ENCODE peak calls at places on chromosomes 7 and 10, in eight cellular contexts. G, W, U, L, Q, B, F and V are unnamed samples.

GRCh38 chr7:135672560-135673359 is 10.4 kb downstream of the STMP1 start:
- DNase-seq in W (peak), B (peak), Q (peak), L (no peak), G (no peak), F (peak), U (no peak), V (peak)

GRCh38 chr7:66930341-66930740 is 9.3 kb downstream of the TMEM248 start:
- DNase-seq in B (peak), Q (no peak), W (no peak), L (no peak), U (no peak), G (no peak), F (no peak), V (no peak)

GRCh38 chr10:96295475-96295874 is 8.8 kb upstream of the DNTT start:
- DNase-seq in L (no peak), B (no peak), G (no peak), F (no peak), U (no peak), Q (no peak), W (no peak), V (no peak)

GRCh38 chr10:78664929-78665525 is 403.7 kb upstream of the ZMIZ1 start:
- DNase-seq in U (no peak), G (no peak), B (peak), Q (peak), F (peak), W (peak), L (no peak), V (no peak)

GRCh38 chr7:96579101-96579500 is 130.5 kb downstream of the SEM1 start:
- DNase-seq in Q (no peak), W (no peak), L (no peak), U (no peak), F (no peak), B (no peak), G (no peak), V (no peak)

GRCh38 chr7:81725496-81726117 is 44.2 kb downstream of the HGF start:
- DNase-seq in B (no peak), G (no peak), F (no peak), L (no peak), U (peak), W (no peak), Q (no peak), V (no peak)

GRCh38 chr7:33310546-33310945 is 181.2 kb downstream of the BBS9 start:
- DNase-seq in Q (no peak), F (no peak), U (no peak), W (no peak), G (no peak), L (no peak), B (no peak), V (no peak)

GRCh38 chr10:77603529-77603927 is 34.1 kb downstream of the KCNMA1 start:
- DNase-seq in L (no peak), W (no peak), G (no peak), F (peak), Q (peak), B (no peak), U (peak), V (no peak)

GRCh38 chr7:102106625-102107024 is 180.0 kb upstream of the SH2B2 start:
- DNase-seq in G (no peak), Q (no peak), L (no peak), U (peak), B (no peak), W (no peak), F (no peak), V (no peak)

GRCh38 chr7:53035499-53036412 is at the start of gene POM121L12:
- DNase-seq in F (no peak), L (no peak), G (no peak), Q (no peak), U (no peak), B (no peak), W (no peak), V (no peak)

GRCh38 chr10:78300526-78300925 is 266.9 kb downstream of the RPS24 start:
- DNase-seq in Q (no peak), W (no peak), G (no peak), L (no peak), F (no peak), U (no peak), B (no peak), V (no peak)

GRCh38 chr7:75623390-75624133 is 115.2 kb downstream of the HIP1 start:
- DNase-seq in G (no peak), L (no peak), B (no peak), Q (no peak), F (no peak), U (no peak), W (no peak), V (no peak)

GRCh38 chr10:110918269-110918632 is 729 bp downstream of the BBIP1 start:
- DNase-seq in W (peak), Q (peak), B (peak), F (peak), G (no peak), L (peak), U (peak), V (peak)

GRCh38 chr7:93228302-93228701 is 2.0 kb upstream of the HEPACAM2 start:
- DNase-seq in Q (peak), F (peak), L (no peak), W (no peak), U (no peak), G (no peak), B (no peak), V (peak)

GRCh38 chr7:157723205-157723604 is 386.4 kb downstream of the DNAJB6 start:
- DNase-seq in U (no peak), G (no peak), F (no peak), W (no peak), Q (no peak), B (no peak), L (no peak), V (no peak)

GRCh38 chr10:12799746-12800145 is 201.8 kb downstream of the CCDC3 start:
- DNase-seq in U (no peak), F (no peak), Q (no peak), W (no peak), L (no peak), B (no peak), G (no peak), V (no peak)

GRCh38 chr7:134298902-134299683 is 17.6 kb downstream of the SLC35B4 start:
- DNase-seq in G (no peak), B (no peak), Q (peak), F (no peak), L (no peak), W (no peak), U (no peak), V (peak)

DNA sequence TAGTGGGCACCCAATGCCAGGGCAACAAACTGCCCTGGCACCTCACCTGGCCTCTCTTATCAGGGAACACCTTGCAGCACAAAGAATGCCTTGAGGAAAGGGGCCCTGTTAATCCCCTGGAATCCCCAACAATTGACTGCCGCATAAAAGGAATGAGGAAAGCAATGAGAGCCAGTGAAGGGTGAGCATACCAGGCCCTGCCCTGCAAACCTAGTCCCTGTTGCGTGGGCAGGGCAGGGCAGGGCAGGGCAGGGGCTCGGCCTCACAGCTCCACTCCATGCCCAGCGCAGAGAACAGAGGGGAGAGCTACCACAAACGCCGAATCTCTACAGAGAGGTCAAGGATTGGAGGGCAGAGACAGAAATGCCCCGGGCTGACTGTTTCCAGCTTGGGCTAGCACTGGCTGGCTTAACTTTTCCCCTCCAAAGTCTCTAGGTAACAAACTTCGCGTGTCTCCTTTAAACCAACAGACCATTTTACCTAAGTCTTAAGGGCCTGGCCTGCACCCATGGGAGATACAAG is 1.1 kb downstream of the ANXA11 start:
- DNase-seq in Q (peak), U (peak), L (no peak), W (no peak), F (no peak), B (no peak), G (no peak), V (no peak)
- TF ChIP-seq POLR2A in Q (peak), U (no peak), L (no peak), W (no peak), F (no peak), B (no peak), G (no peak), V (peak)

DNA sequence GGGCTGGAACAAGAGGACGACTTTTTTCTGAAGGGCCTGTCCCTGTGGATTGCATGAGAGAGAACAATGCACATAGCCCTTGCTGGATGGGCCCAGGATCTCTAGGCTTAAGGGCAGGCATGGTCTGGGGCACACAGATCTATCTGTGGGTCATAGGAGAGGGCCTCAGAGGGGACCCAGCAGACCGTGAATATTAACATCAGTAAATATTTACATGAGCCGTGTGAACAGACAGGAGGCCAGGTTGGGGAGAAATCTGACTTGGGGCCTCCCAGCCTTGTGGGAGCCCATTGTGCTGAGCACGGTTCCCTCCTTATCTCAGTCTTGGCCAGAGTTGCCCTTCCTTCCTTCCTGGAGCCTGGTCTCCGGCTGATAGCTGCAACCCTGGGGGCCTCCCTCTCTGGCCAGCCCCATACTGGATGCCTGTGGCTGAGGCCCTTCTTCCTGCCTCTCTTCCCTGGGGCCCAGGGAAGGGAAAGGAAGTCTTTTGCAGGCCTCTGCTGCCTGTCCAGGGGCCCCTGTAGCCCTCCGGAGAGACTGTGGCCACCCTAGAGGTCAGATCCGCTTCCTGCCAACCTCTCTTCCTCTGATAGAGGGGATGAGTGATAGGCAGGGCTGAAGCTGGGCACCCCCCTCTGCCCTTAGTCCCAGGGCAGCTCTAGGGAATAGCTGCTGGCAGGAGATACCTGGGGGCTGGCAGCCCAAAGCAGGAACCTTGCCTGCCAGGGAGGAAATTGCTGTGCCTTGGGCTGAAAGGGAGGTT is 44.5 kb upstream of the TRIM8 start:
- DNase-seq in F (peak), L (no peak), G (no peak), U (no peak), W (no peak), Q (no peak), B (no peak), V (no peak)
- TF ChIP-seq POLR2A in F (peak), L (no peak), G (no peak), U (no peak), W (no peak), Q (no peak), B (no peak), V (no peak)

DNA sequence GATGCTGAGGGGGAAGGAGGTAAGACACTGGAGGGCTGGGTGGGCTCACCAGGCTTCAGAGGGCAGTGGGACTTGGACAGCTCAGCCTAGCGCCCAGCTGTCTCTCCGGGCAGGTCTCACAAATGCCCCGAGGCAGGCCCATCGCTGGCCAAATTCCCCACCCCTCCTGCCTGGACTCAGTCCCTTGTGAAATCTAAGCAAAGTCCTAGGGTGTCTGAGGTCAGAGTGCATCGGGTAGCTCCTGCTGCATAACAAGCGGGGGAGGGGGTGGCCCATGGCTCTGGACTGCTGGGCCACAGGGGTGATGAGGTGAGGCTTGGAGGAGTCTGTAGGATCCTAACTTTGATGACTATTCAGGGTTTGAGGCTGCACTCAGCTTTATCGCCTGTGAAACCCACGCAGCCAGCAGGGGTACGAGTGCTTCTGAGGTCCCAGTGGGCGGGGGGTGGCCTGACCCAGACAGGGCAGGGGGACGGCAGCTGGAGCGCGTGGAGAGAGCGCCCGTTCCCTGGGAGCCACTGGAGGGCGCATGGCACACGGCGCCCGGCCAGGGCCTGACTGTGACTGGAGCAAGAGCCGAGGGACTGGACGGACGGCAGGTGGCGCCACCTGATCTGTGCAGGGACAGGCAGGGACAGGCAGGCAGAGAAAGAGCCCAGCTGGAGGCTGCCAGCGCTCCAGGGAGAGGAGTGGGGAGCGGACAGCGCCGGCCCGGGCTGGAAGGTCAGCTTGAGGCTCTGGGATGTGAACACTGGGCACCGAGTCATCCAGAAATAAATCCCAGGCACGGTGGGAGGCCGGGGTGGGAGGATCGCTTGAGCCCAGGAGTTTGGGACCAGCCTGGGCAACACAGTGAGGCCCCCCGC is 10.0 kb downstream of the CYP2W1 start:
- DNase-seq in B (peak), L (peak), U (peak), Q (peak), W (peak), G (peak), F (peak), V (peak)
- TF ChIP-seq POLR2A in B (no peak), L (no peak), U (no peak), Q (no peak), W (peak), G (no peak), F (no peak), V (peak)

GRCh38 chr10:63114031-63114814 is 18.9 kb upstream of the NRBF2 start:
- DNase-seq in W (peak), Q (peak), F (no peak), L (peak), B (peak), U (no peak), G (no peak), V (peak)

GRCh38 chr10:63110940-63111339 is 22.2 kb upstream of the NRBF2 start:
- DNase-seq in U (no peak), F (no peak), W (no peak), Q (no peak), L (no peak), G (no peak), B (no peak), V (no peak)

GRCh38 chr10:63116452-63117072 is 16.6 kb upstream of the NRBF2 start:
- DNase-seq in L (no peak), Q (no peak), G (no peak), U (no peak), W (no peak), B (no peak), F (no peak), V (no peak)

GRCh38 chr10:63120554-63120953 is 12.6 kb upstream of the NRBF2 start:
- DNase-seq in B (no peak), U (no peak), W (peak), L (no peak), F (no peak), G (no peak), Q (peak), V (no peak)

DNA sequence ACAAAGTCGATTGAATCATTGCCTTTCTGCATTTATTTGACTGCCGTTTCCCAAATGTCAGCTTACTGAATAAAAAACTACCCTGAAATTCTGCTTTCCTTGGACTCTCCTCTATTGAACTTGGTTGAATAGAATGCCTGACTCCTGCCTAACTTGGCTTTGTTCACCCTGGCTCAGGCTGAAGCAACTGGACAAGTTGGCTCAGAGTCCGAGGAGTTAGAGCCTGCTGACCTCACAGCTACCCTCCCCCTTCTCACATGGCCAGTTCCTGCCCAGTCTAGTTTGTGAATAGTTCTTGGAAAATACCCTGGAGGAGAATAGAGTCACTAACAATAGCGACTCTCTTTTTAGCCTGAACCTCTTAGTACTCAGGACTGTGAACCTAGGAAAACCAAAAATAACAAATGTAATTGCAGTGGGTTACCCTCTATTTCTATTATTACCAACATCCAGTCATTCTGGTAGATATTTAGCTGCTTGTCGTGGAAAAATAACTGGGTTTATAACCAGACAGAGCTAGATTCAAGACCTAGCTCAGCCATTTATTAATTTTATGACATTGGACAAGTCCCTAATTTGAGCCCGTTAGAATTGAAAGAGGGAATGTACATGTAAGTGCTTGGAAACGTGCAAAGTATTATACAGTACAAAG is 17.3 kb upstream of the NRBF2 start:
- DNase-seq in W (peak), B (peak), L (peak), G (no peak), U (no peak), F (peak), Q (peak), V (peak)
- TF ChIP-seq POLR2A in W (no peak), B (no peak), L (no peak), G (no peak), U (no peak), F (no peak), Q (no peak), V (no peak)

GRCh38 chr10:22321156-22321711 is 335 bp downstream of the BMI1 start:
- DNase-seq in F (peak), U (peak), Q (peak), G (no peak), B (no peak), W (peak), L (no peak), V (no peak)
- TF ChIP-seq POLR2A in F (no peak), U (peak), Q (peak), G (peak), B (no peak), W (peak), L (no peak), V (peak)

DNA sequence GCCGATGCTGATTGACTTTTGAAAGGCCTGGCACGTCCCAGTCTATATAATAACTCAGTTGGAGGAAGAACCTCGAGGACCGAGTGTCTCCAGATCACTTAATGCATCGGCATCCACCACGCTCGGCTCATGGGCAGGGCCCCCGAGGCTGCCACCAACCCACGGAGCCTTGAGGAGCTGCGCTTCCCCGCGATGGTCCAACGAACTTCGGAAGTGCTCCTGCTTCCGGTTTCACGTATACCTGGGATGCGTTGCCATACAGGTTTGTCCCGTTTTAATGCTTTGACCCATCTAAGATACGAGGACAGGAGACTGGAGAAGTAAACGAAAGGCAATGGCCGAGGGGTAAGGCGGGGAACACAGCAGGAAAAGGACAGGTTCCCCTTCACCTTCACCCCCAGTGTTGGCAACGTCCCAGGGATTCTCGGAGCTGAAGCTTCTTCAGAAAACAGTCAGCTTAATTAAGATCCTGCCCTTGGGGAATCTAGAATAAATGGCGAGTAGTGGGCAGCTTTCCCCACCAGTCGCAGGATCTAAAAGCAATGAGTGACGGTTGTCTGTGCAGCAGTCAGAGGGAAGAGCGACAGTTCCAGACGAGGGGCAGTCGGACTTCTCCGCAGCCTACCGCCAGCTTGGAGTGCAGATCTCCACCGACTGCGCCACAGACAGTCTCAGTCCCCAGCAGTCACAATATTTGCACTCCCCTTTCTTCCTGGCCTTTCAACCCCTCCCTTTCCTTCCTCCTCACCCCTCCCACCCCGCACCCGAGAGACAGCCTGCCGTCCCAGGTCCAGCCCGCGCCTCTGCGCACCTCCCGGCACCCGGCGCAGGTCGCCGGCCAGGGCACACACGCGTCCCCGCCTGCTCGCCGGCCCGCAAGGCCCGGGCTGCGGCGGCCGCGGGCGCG is 10.7 kb upstream of the SP8 start:
- DNase-seq in F (no peak), B (no peak), W (no peak), G (no peak), U (peak), L (no peak), Q (no peak), V (peak)
- TF ChIP-seq POLR2A in F (peak), B (no peak), W (no peak), G (no peak), U (peak), L (no peak), Q (no peak), V (peak)

GRCh38 chr10:72309290-72310240 is 35.8 kb downstream of the DDIT4 start:
- DNase-seq in L (no peak), U (no peak), B (peak), F (no peak), W (no peak), G (no peak), Q (no peak), V (peak)
- TF ChIP-seq POLR2A in L (no peak), U (no peak), B (no peak), F (no peak), W (peak), G (no peak), Q (no peak), V (no peak)